ENCODE peak calls at places on chromosomes 4 and X, in eight cellular contexts. W is left lung, Z is heart left ventricle, O is body of pancreas, M is right cardiac atrium, J is ovary, F is uterus, R is endodermal cell. U is an unnamed sample.

GRCh38 chr4:101037249-101037648 is 310.1 kb downstream of the PPP3CA start:
- DNase-seq in W (no peak), Z (no peak), O (no peak), M (no peak), J (no peak), F (no peak), R (no peak), U (no peak)

GRCh38 chr4:130071746-130072145 is 975.8 kb downstream of the C4orf33 start:
- DNase-seq in W (no peak), Z (no peak), O (no peak), M (no peak), J (no peak), F (no peak), R (no peak), U (no peak)

GRCh38 chr4:96972920-96973319 is 1133.0 kb downstream of the PDHA2 start:
- DNase-seq in W (no peak), Z (no peak), O (no peak), M (no peak), J (no peak), F (no peak), R (no peak), U (no peak)

GRCh38 chr4:111854494-111855087 is 290.7 kb upstream of the FAM241A start:
- DNase-seq in W (no peak), Z (no peak), O (peak; percentile 33), M (no peak), J (no peak), F (no peak), R (peak; percentile 58), U (no peak)

GRCh38 chrX:107626481-107626880 is 1.8 kb upstream of the PRPS1 start:
- DNase-seq in W (no peak), Z (no peak), O (no peak), M (no peak), J (no peak), F (no peak), R (no peak), U (no peak)

GRCh38 chr4:174317531-174317930 is 33.8 kb downstream of the CEP44 start:
- DNase-seq in W (no peak), Z (no peak), O (no peak), M (no peak), J (no peak), F (no peak), R (no peak), U (no peak)

GRCh38 chrX:140503230-140503585 is 1.7 kb downstream of the SOX3 start:
- DNase-seq in W (no peak), Z (no peak), O (no peak), M (no peak), J (no peak), F (no peak), R (peak; percentile 54), U (no peak)

GRCh38 chr4:22389240-22389871 is 126.5 kb downstream of the ADGRA3 start:
- DNase-seq in W (no peak), Z (peak; percentile 33), O (peak; percentile 67), M (peak; percentile 44), J (peak; percentile 37), F (peak; percentile 61), R (peak; percentile 82), U (no peak)

GRCh38 chrX:42098897-42099296 is 175.5 kb upstream of the CASK start:
- DNase-seq in W (no peak), Z (peak; percentile 39), O (no peak), M (peak; percentile 63), J (no peak), F (no peak), R (peak; percentile 63), U (no peak)

GRCh38 chrX:97295954-97296353 is 412.2 kb downstream of the RPA4 start:
- DNase-seq in W (no peak), Z (no peak), O (no peak), M (no peak), J (no peak), F (no peak), R (no peak), U (no peak)

GRCh38 chrX:48071064-48071985 is at the start of gene ZNF630:
- DNase-seq in W (peak; percentile 80), Z (peak; percentile 86), O (peak; percentile 89), M (peak; percentile 85), J (peak; percentile 74), F (peak; percentile 70), R (peak; percentile 89), U (peak; percentile 78)

GRCh38 chr4:118395057-118395679 is 42.4 kb upstream of the PRSS12 start:
- DNase-seq in W (no peak), Z (no peak), O (no peak), M (no peak), J (no peak), F (no peak), R (no peak), U (no peak)

GRCh38 chr4:152106113-152106763 is 345.4 kb upstream of the GATB start:
- DNase-seq in W (peak; percentile 87), Z (peak; percentile 77), O (peak; percentile 63), M (peak; percentile 72), J (peak; percentile 51), F (peak; percentile 49), R (no peak), U (peak; percentile 80)

GRCh38 chrX:153792368-153792767 is 1.8 kb downstream of the IDH3G start:
- DNase-seq in W (no peak), Z (no peak), O (no peak), M (no peak), J (no peak), F (no peak), R (no peak), U (no peak)

GRCh38 chrX:10828640-10829039 is 208.3 kb upstream of the MID1 start:
- DNase-seq in W (no peak), Z (no peak), O (peak; percentile 10), M (no peak), J (no peak), F (no peak), R (no peak), U (no peak)

GRCh38 chrX:10833299-10834169 is 213.1 kb upstream of the MID1 start:
- DNase-seq in W (peak; percentile 55), Z (peak; percentile 19), O (peak; percentile 25), M (peak; percentile 64), J (peak; percentile 18), F (peak; percentile 24), R (peak; percentile 71), U (no peak)

GRCh38 chrX:10832103-10832502 is 211.7 kb upstream of the MID1 start:
- DNase-seq in W (no peak), Z (no peak), O (no peak), M (no peak), J (no peak), F (no peak), R (no peak), U (no peak)
- H3K4me3 ChIP-seq in W (no peak overlapping the region), Z (no peak overlapping the region), O (no peak overlapping the region), M (peak overlapping the region; percentile 57), J (no peak overlapping the region), F (peak overlapping the region; percentile 2), R (no peak overlapping the region), U (no peak overlapping the region)

DNA sequence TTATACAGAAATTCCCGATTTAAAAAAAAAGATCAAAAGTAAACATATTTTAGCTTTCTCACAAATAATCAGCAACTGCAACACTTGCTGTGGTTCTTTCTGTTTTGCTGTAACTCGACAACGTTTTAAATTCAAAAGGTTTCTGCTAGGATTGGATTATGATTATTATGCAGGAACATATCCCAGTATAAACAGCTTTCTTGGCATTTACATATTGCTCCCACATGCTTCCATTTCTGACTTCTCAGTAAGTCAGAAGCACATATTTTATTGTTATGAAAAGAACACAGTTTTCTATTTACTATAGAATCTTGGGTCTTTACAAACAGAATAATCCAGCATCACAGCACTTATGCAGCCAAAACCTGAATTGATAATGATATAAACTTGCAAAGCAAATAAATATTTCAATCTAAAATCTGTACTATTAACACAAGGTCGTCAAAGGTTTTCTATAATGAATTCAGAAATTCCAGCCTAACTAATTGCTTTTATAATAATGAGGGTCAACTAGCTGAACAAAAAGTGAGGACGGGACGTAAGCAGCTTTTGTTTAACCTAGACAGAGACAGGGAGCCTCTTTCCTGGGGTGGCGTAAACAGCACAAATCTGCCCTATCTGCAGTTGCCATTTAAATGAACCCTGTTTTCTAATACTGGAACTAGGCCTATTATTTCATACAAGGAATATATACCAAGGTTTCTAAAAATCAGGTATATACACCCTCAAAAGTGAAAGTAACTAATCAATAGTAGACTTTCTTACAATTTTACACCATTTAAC is 9.8 kb upstream of the PCDH18 start:
- DNase-seq in W (no peak), Z (no peak), O (no peak), M (no peak), J (no peak), F (no peak), R (no peak), U (no peak)
- H3K27ac ChIP-seq in W (no peak overlapping the region), Z (peak overlapping the region; percentile 22), O (no peak overlapping the region), M (no peak overlapping the region), J (no peak overlapping the region), F (peak overlapping the region; percentile 85), R (peak overlapping the region; percentile 96), U (no peak overlapping the region)

DNA sequence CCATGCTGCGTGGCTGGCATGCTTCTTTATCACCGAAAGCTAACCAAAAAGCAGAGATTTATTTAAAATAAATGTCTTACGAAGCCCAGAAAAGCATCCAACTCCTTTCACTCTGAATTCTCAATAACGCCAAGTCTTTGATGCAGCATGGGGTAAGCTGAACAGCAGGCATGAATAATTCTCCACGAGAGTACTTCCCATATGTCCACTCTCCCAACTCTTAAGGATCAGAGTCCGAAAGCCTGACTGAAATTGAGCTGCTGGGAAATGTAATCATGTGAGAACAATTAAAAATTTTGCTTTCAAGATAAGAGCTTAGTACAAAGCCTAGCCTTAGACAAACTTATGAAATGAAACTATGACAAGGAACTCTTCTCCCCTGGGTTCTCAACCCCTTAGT is 7.5 kb upstream of the SLC39A8 start:
- DNase-seq in W (no peak), Z (no peak), O (no peak), M (no peak), J (no peak), F (no peak), R (no peak), U (no peak)
- H3K4me3 ChIP-seq in W (no peak overlapping the region), Z (no peak overlapping the region), O (no peak overlapping the region), M (no peak overlapping the region), J (no peak overlapping the region), F (no peak overlapping the region), R (no peak overlapping the region), U (no peak overlapping the region)

GRCh38 chrX:73239242-73239641 is 24.6 kb upstream of the NAP1L2 start:
- DNase-seq in W (no peak), Z (no peak), O (no peak), M (no peak), J (no peak), F (no peak), R (peak; percentile 61), U (no peak)
- H3K27ac ChIP-seq in W (no peak overlapping the region), Z (no peak overlapping the region), O (no peak overlapping the region), M (no peak overlapping the region), J (no peak overlapping the region), F (no peak overlapping the region), R (no peak overlapping the region), U (no peak overlapping the region)

GRCh38 chr4:142523111-142523510 is 323.0 kb downstream of the INPP4B start:
- DNase-seq in W (no peak), Z (no peak), O (no peak), M (no peak), J (no peak), F (no peak), R (no peak), U (no peak)
- H3K4me3 ChIP-seq in W (no peak overlapping the region), Z (no peak overlapping the region), O (no peak overlapping the region), M (no peak overlapping the region), J (no peak overlapping the region), F (no peak overlapping the region), R (no peak overlapping the region), U (no peak overlapping the region)

DNA sequence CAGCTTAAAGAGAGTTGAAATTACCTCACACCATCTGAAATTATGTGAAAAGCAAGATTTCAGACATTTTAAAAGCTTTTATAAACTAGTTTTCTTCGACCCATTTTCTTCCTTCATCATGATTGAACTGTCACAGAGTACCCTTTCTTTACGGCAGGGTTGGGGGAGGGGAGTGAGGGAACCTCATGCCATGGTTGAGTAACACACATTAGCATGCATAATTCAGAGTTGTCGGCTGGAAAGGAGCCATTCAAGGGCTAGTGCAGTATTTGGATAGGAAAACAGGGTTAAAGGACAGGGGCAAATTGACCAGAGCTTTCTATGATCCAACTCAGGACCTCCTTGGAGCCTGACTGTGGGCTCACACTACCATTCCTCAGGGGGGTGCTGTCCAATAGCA is 46.1 kb downstream of the PCDH19 start:
- DNase-seq in W (no peak), Z (no peak), O (no peak), M (no peak), J (no peak), F (no peak), R (no peak), U (no peak)
- H3K27ac ChIP-seq in W (no peak overlapping the region), Z (no peak overlapping the region), O (no peak overlapping the region), M (no peak overlapping the region), J (no peak overlapping the region), F (no peak overlapping the region), R (no peak overlapping the region), U (no peak overlapping the region)

U was measured in coronary artery.